ENCODE peak calls at places on chromosomes 16 and 17, in ten cellular contexts. Y is mammary epithelial cell, E is neural progenitor cell, D is heart left ventricle, K is GM23248, U is GM23338, L is HCT116, B is osteoblast, N is mesendoderm, S is brain microvascular endothelial cell. Z is an unnamed sample.
A peak's percentile ranks its signal among the peaks of the same experiment; 100 is the strongest.

GRCh38 chr17:6657633-6658287 is 6.2 kb downstream of the C17orf100 start:
- DNase-seq in Y (no peak), E (no peak), D (no peak), K (no peak), U (no peak), L (no peak), B (peak; percentile 31), N (no peak), S (no peak), Z (no peak)

GRCh38 chr17:79027925-79028491 is 4.0 kb downstream of the C1QTNF1 start:
- DNase-seq in Y (no peak), E (no peak), D (peak; percentile 48), K (peak; percentile 37), U (no peak), L (no peak), B (peak; percentile 92), N (no peak), S (no peak), Z (no peak)

GRCh38 chr17:70713694-70714093 is 544.4 kb downstream of the KCNJ2 start:
- DNase-seq in Y (no peak), E (no peak), D (no peak), K (no peak), U (no peak), L (no peak), B (no peak), N (no peak), S (no peak), Z (no peak)

GRCh38 chr17:58741121-58741625 is 14.5 kb upstream of the PPM1E start:
- DNase-seq in Y (peak; percentile 94), E (no peak), D (no peak), K (peak; percentile 46), U (no peak), L (peak; percentile 59), B (no peak), N (peak; percentile 4), S (no peak), Z (no peak)

GRCh38 chr16:49698931-49699715 is 156.8 kb downstream of the ZNF423 start:
- DNase-seq in Y (no peak), E (peak; percentile 30), D (peak; percentile 80), K (no peak), U (peak; percentile 34), L (no peak), B (peak; percentile 96), N (peak; percentile 27), S (peak; percentile 46), Z (no peak)

GRCh38 chr17:41190328-41190727 is 641 bp downstream of the KRTAP9-1 start:
- DNase-seq in Y (no peak), E (no peak), D (no peak), K (no peak), U (no peak), L (no peak), B (no peak), N (no peak), S (no peak), Z (no peak)

GRCh38 chr16:78785218-78785617 is 685.8 kb downstream of the WWOX start:
- DNase-seq in Y (no peak), E (no peak), D (no peak), K (no peak), U (no peak), L (no peak), B (no peak), N (no peak), S (no peak), Z (no peak)

GRCh38 chr17:81717766-81718089 is 5.6 kb downstream of the SLC25A10 start:
- DNase-seq in Y (no peak), E (no peak), D (no peak), K (no peak), U (no peak), L (no peak), B (no peak), N (no peak), S (no peak), Z (no peak)

GRCh38 chr16:22220076-22220453 is 14.0 kb downstream of the EEF2K start:
- DNase-seq in Y (no peak), E (no peak), D (peak; percentile 86), K (no peak), U (no peak), L (no peak), B (no peak), N (no peak), S (no peak), Z (no peak)

GRCh38 chr17:1002771-1003555 is 6.0 kb downstream of the TIMM22 start:
- DNase-seq in Y (no peak), E (no peak), D (peak; percentile 70), K (peak; percentile 84), U (no peak), L (no peak), B (peak; percentile 97), N (no peak), S (peak; percentile 75), Z (no peak)

GRCh38 chr16:86768231-86768791 is 190.0 kb downstream of the FOXL1 start:
- DNase-seq in Y (no peak), E (no peak), D (no peak), K (peak; percentile 51), U (peak; percentile 43), L (no peak), B (no peak), N (no peak), S (no peak), Z (no peak)

GRCh38 chr16:17407321-17407720 is 63.4 kb downstream of the XYLT1 start:
- DNase-seq in Y (no peak), E (no peak), D (no peak), K (no peak), U (no peak), L (no peak), B (no peak), N (no peak), S (no peak), Z (no peak)
- H3K27ac ChIP-seq in Y (no peak overlapping the region), E (no peak overlapping the region), D (peak overlapping the region; percentile 5), K (peak overlapping the region; percentile 99), U (no peak overlapping the region), L (no peak overlapping the region), B (peak overlapping the region; percentile 99), N (no peak overlapping the region), S (no peak overlapping the region), Z (no peak overlapping the region)

DNA sequence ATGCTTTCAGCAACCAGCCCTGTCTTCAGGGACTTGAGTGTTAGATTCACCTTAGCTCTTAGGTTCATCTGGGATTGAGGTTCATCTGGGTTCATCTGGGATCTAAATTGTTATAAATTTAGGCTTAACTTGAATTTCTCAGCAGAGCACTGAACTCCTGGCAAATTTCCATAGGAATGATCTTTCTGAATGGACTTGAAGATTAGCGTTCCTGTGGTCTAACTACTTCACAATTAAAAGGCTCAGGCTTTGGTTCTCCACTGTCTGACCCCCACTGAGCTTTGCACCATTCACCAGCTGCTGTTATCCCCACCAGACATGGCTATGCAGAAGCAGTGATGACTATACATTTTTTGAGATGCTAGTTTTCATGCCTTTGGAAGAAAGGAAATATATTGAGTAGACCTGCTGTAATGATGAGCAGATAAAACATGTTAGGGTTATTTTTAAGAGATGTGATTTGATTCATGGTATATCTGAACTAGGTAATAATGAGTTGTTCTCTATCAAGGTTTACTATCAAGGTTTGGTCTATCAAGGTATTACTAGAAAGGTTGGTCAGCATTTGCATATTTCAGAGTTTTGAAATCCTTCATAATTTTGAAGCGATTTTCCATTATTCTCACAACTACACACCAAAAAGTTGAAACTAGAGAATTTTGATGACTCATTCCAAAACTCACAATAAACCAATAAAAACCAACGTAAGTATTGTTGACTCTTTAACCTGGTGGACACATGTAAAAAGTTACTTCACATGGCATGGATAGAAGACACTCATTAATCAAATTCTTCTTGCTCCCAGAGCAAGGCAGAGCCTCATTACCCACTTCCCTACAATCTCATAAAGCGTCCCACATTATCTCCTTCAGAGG is 71.7 kb downstream of the SNX11 start:
- DNase-seq in Y (no peak), E (no peak), D (no peak), K (no peak), U (no peak), L (no peak), B (no peak), N (no peak), S (no peak), Z (no peak)
- H3K27ac ChIP-seq in Y (no peak overlapping the region), E (no peak overlapping the region), D (no peak overlapping the region), K (no peak overlapping the region), U (no peak overlapping the region), L (no peak overlapping the region), B (no peak overlapping the region), N (no peak overlapping the region), S (no peak overlapping the region), Z (no peak overlapping the region)

DNA sequence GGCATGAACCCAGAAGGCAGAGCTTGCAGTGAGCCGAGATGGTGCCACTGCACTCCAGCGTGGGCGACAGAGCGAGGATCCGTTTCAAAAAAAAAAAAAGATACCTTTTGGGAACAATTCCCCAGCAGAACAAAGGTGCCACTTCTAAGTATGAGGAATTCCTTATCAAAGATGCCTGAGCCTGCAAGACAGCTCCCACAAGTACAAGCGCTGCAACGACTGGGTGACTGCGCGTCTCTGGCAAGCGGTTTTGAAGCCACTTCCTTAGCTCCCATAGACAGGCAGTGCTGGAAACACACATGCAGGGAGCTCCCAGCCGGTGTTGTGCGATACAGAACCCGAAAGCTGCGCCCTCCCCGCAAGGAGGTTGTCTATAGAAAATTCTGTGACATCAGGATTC is 60.5 kb downstream of the ADCY9 start:
- DNase-seq in Y (no peak), E (no peak), D (no peak), K (no peak), U (no peak), L (no peak), B (no peak), N (no peak), S (no peak), Z (no peak)
- H3K27ac ChIP-seq in Y (no peak overlapping the region), E (no peak overlapping the region), D (no peak overlapping the region), K (no peak overlapping the region), U (no peak overlapping the region), L (no peak overlapping the region), B (no peak overlapping the region), N (no peak overlapping the region), S (no peak overlapping the region), Z (no peak overlapping the region)

GRCh38 chr17:4870850-4871249 is 28.5 kb upstream of the C17orf107 start:
- DNase-seq in Y (no peak), E (no peak), D (no peak), K (no peak), U (no peak), L (no peak), B (no peak), N (no peak), S (no peak), Z (no peak)

GRCh38 chr17:4872786-4873185 is 26.6 kb upstream of the C17orf107 start:
- DNase-seq in Y (no peak), E (no peak), D (no peak), K (no peak), U (no peak), L (no peak), B (peak; percentile 44), N (no peak), S (no peak), Z (no peak)

DNA sequence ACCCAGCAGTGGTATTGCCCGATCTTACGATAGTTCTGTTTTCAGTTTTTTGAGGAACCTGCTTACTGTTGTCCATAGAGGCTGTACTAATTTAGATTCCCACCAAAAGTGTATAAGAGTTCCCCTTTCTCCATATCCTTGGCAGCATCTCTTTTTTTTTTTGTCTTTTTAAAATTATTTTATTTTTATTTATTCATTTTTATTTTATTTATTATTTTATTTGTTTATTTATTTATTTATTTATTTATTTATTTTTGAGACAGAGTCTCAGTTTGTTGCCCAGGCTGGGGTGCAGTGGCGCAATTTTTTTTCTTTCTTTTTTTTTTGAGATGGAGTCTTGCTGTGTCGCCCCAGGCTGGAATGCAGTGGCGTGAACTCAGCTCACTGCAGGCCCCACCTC is 29.7 kb upstream of the C17orf107 start:
- DNase-seq in Y (no peak), E (no peak), D (no peak), K (no peak), U (no peak), L (no peak), B (no peak), N (no peak), S (no peak), Z (no peak)
- H3K27ac ChIP-seq in Y (no peak overlapping the region), E (no peak overlapping the region), D (no peak overlapping the region), K (no peak overlapping the region), U (no peak overlapping the region), L (no peak overlapping the region), B (no peak overlapping the region), N (no peak overlapping the region), S (no peak overlapping the region), Z (no peak overlapping the region)